ENCODE peak calls at places on chromosomes 13 and 19, in eight cellular contexts. One of them, this sample, is unnamed.
A peak's percentile ranks its signal among the peaks of the same experiment; 100 is the strongest.

GRCh38 chr13:50208826-50209335 is 193.6 kb downstream of the KCNRG start:
- DNase-seq in anterior cingulate cortex: peak; percentile 4
- DNase-seq in Kasumi-1: peak; percentile 87
- DNase-seq in mesothelial cell of epicardium: no peak
- DNase-seq in thyroid gland: peak; percentile 69
- DNase-seq in T1000: peak; percentile 15
- DNase-seq in MCF 10A: peak; percentile 57
- DNase-seq in nephron progenitor cell: peak; percentile 58
- DNase-seq in this sample: peak; percentile 40

GRCh38 chr19:54325631-54326030 is 12.7 kb upstream of the LILRA5 start:
- DNase-seq in anterior cingulate cortex: no peak
- DNase-seq in Kasumi-1: no peak
- DNase-seq in mesothelial cell of epicardium: no peak
- DNase-seq in thyroid gland: no peak
- DNase-seq in T1000: no peak
- DNase-seq in MCF 10A: no peak
- DNase-seq in nephron progenitor cell: no peak
- DNase-seq in this sample: no peak

GRCh38 chr19:16330811-16331690 is 6.4 kb downstream of the KLF2 start:
- DNase-seq in anterior cingulate cortex: no peak
- DNase-seq in Kasumi-1: no peak
- DNase-seq in mesothelial cell of epicardium: no peak
- DNase-seq in thyroid gland: no peak
- DNase-seq in T1000: no peak
- DNase-seq in MCF 10A: no peak
- DNase-seq in nephron progenitor cell: no peak
- DNase-seq in this sample: no peak

GRCh38 chr19:3970313-3970807 is 539 bp downstream of the DAPK3 start:
- DNase-seq in anterior cingulate cortex: no peak
- DNase-seq in Kasumi-1: no peak
- DNase-seq in mesothelial cell of epicardium: no peak
- DNase-seq in thyroid gland: peak; percentile 39
- DNase-seq in T1000: no peak
- DNase-seq in MCF 10A: no peak
- DNase-seq in nephron progenitor cell: peak; percentile 22
- DNase-seq in this sample: no peak

GRCh38 chr19:46503848-46504453 is 8.3 kb upstream of the PNMA8B start:
- DNase-seq in anterior cingulate cortex: no peak
- DNase-seq in Kasumi-1: no peak
- DNase-seq in mesothelial cell of epicardium: no peak
- DNase-seq in thyroid gland: no peak
- DNase-seq in T1000: no peak
- DNase-seq in MCF 10A: no peak
- DNase-seq in nephron progenitor cell: peak; percentile 8
- DNase-seq in this sample: no peak

GRCh38 chr19:18205180-18205915 is 1.5 kb upstream of the RAB3A start:
- DNase-seq in anterior cingulate cortex: peak; percentile 68
- DNase-seq in Kasumi-1: peak; percentile 64
- DNase-seq in mesothelial cell of epicardium: peak; percentile 69
- DNase-seq in thyroid gland: peak; percentile 82
- DNase-seq in T1000: no peak
- DNase-seq in MCF 10A: peak; percentile 51
- DNase-seq in nephron progenitor cell: peak; percentile 63
- DNase-seq in this sample: peak; percentile 77

GRCh38 chr13:106610511-106610910 is 42.6 kb upstream of the ARGLU1 start:
- DNase-seq in anterior cingulate cortex: no peak
- DNase-seq in Kasumi-1: no peak
- DNase-seq in mesothelial cell of epicardium: no peak
- DNase-seq in thyroid gland: no peak
- DNase-seq in T1000: no peak
- DNase-seq in MCF 10A: peak; percentile 20
- DNase-seq in nephron progenitor cell: no peak
- DNase-seq in this sample: no peak

GRCh38 chr19:11390359-11390758 is 6.2 kb upstream of the EPOR start:
- DNase-seq in anterior cingulate cortex: no peak
- DNase-seq in Kasumi-1: no peak
- DNase-seq in mesothelial cell of epicardium: no peak
- DNase-seq in thyroid gland: no peak
- DNase-seq in T1000: no peak
- DNase-seq in MCF 10A: no peak
- DNase-seq in nephron progenitor cell: no peak
- DNase-seq in this sample: no peak

GRCh38 chr13:111503905-111504695 is 183.7 kb downstream of the TEX29 start:
- DNase-seq in anterior cingulate cortex: no peak
- DNase-seq in Kasumi-1: no peak
- DNase-seq in mesothelial cell of epicardium: no peak
- DNase-seq in thyroid gland: no peak
- DNase-seq in T1000: no peak
- DNase-seq in MCF 10A: no peak
- DNase-seq in nephron progenitor cell: no peak
- DNase-seq in this sample: no peak

GRCh38 chr13:99005609-99006008 is 27.7 kb upstream of the DOCK9 start:
- DNase-seq in anterior cingulate cortex: no peak
- DNase-seq in Kasumi-1: no peak
- DNase-seq in mesothelial cell of epicardium: no peak
- DNase-seq in thyroid gland: no peak
- DNase-seq in T1000: no peak
- DNase-seq in MCF 10A: no peak
- DNase-seq in nephron progenitor cell: no peak
- DNase-seq in this sample: no peak

GRCh38 chr13:24033527-24034302 is 126.8 kb upstream of the SPATA13 start:
- DNase-seq in anterior cingulate cortex: no peak
- DNase-seq in Kasumi-1: no peak
- DNase-seq in mesothelial cell of epicardium: no peak
- DNase-seq in thyroid gland: no peak
- DNase-seq in T1000: no peak
- DNase-seq in MCF 10A: no peak
- DNase-seq in nephron progenitor cell: no peak
- DNase-seq in this sample: no peak